ENCODE peak calls at places on chromosomes 1 and 21, in four cellular contexts. One of them, this sample, is unnamed.

GRCh38 chr1:171877711-171878110 is 36.4 kb downstream of the DNM3 start:
- DNase-seq in glutamatergic neuron: no peak
- DNase-seq in stimulated activated CD4-positive, alpha-beta T cell treated with anti-CD3 and anti-CD28 coated beads, Interleukin-15, amount 100 ng/mL, for 1 hour: no peak
- DNase-seq in activated T-cell treated with anti-CD3 and anti-CD28 coated beads, Interleukin-2, amount 50 U/mL, for 4 hours: no peak
- DNase-seq in this sample: no peak

GRCh38 chr1:55623339-55623738 is 408.2 kb upstream of the USP24 start:
- DNase-seq in glutamatergic neuron: no peak
- DNase-seq in activated T-cell treated with anti-CD3 and anti-CD28 coated beads, Interleukin-2, amount 50 U/mL, for 4 hours: no peak
- DNase-seq in stimulated activated CD4-positive, alpha-beta T cell treated with anti-CD3 and anti-CD28 coated beads, Interleukin-15, amount 100 ng/mL, for 1 hour: no peak
- DNase-seq in this sample: no peak

GRCh38 chr1:102742426-102742825 is 365.9 kb downstream of the COL11A1 start:
- DNase-seq in stimulated activated CD4-positive, alpha-beta T cell treated with anti-CD3 and anti-CD28 coated beads, Interleukin-15, amount 100 ng/mL, for 1 hour: no peak
- DNase-seq in glutamatergic neuron: no peak
- DNase-seq in activated T-cell treated with anti-CD3 and anti-CD28 coated beads, Interleukin-2, amount 50 U/mL, for 4 hours: no peak
- DNase-seq in this sample: no peak

GRCh38 chr1:81682490-81682889 is 118.2 kb upstream of the ADGRL2 start:
- DNase-seq in glutamatergic neuron: no peak
- DNase-seq in stimulated activated CD4-positive, alpha-beta T cell treated with anti-CD3 and anti-CD28 coated beads, Interleukin-15, amount 100 ng/mL, for 1 hour: no peak
- DNase-seq in activated T-cell treated with anti-CD3 and anti-CD28 coated beads, Interleukin-2, amount 50 U/mL, for 4 hours: no peak
- DNase-seq in this sample: no peak

GRCh38 chr1:159835862-159836518 is 9.3 kb downstream of the SLAMF8 start:
- DNase-seq in stimulated activated CD4-positive, alpha-beta T cell treated with anti-CD3 and anti-CD28 coated beads, Interleukin-15, amount 100 ng/mL, for 1 hour: no peak
- DNase-seq in glutamatergic neuron: no peak
- DNase-seq in activated T-cell treated with anti-CD3 and anti-CD28 coated beads, Interleukin-2, amount 50 U/mL, for 4 hours: no peak
- DNase-seq in this sample: no peak

GRCh38 chr1:52523376-52523775 is 29.5 kb downstream of the TUT4 start:
- DNase-seq in glutamatergic neuron: no peak
- DNase-seq in stimulated activated CD4-positive, alpha-beta T cell treated with anti-CD3 and anti-CD28 coated beads, Interleukin-15, amount 100 ng/mL, for 1 hour: no peak
- DNase-seq in activated T-cell treated with anti-CD3 and anti-CD28 coated beads, Interleukin-2, amount 50 U/mL, for 4 hours: no peak
- DNase-seq in this sample: no peak

GRCh38 chr1:31795801-31796621 is 19.8 kb downstream of the SPOCD1 start:
- DNase-seq in activated T-cell treated with anti-CD3 and anti-CD28 coated beads, Interleukin-2, amount 50 U/mL, for 4 hours: no peak
- DNase-seq in glutamatergic neuron: peak
- DNase-seq in stimulated activated CD4-positive, alpha-beta T cell treated with anti-CD3 and anti-CD28 coated beads, Interleukin-15, amount 100 ng/mL, for 1 hour: no peak
- DNase-seq in this sample: no peak

GRCh38 chr1:236760986-236761385 is 34.1 kb upstream of the MTR start:
- DNase-seq in glutamatergic neuron: no peak
- DNase-seq in stimulated activated CD4-positive, alpha-beta T cell treated with anti-CD3 and anti-CD28 coated beads, Interleukin-15, amount 100 ng/mL, for 1 hour: no peak
- DNase-seq in activated T-cell treated with anti-CD3 and anti-CD28 coated beads, Interleukin-2, amount 50 U/mL, for 4 hours: no peak
- DNase-seq in this sample: no peak

GRCh38 chr21:35840197-35840799 is 220.0 kb downstream of the SETD4 start:
- DNase-seq in glutamatergic neuron: peak
- DNase-seq in activated T-cell treated with anti-CD3 and anti-CD28 coated beads, Interleukin-2, amount 50 U/mL, for 4 hours: peak
- DNase-seq in stimulated activated CD4-positive, alpha-beta T cell treated with anti-CD3 and anti-CD28 coated beads, Interleukin-15, amount 100 ng/mL, for 1 hour: peak
- DNase-seq in this sample: peak

GRCh38 chr1:184622136-184622823 is 132.4 kb downstream of the EDEM3 start:
- DNase-seq in stimulated activated CD4-positive, alpha-beta T cell treated with anti-CD3 and anti-CD28 coated beads, Interleukin-15, amount 100 ng/mL, for 1 hour: no peak
- DNase-seq in activated T-cell treated with anti-CD3 and anti-CD28 coated beads, Interleukin-2, amount 50 U/mL, for 4 hours: no peak
- DNase-seq in glutamatergic neuron: no peak
- DNase-seq in this sample: no peak

GRCh38 chr1:214303106-214303505 is 22.1 kb downstream of the SMYD2 start:
- DNase-seq in activated T-cell treated with anti-CD3 and anti-CD28 coated beads, Interleukin-2, amount 50 U/mL, for 4 hours: no peak
- DNase-seq in stimulated activated CD4-positive, alpha-beta T cell treated with anti-CD3 and anti-CD28 coated beads, Interleukin-15, amount 100 ng/mL, for 1 hour: no peak
- DNase-seq in glutamatergic neuron: no peak
- DNase-seq in this sample: no peak

GRCh38 chr1:206814716-206815341 is 42.5 kb upstream of the IL10 start:
- DNase-seq in stimulated activated CD4-positive, alpha-beta T cell treated with anti-CD3 and anti-CD28 coated beads, Interleukin-15, amount 100 ng/mL, for 1 hour: no peak
- DNase-seq in glutamatergic neuron: no peak
- DNase-seq in activated T-cell treated with anti-CD3 and anti-CD28 coated beads, Interleukin-2, amount 50 U/mL, for 4 hours: no peak
- DNase-seq in this sample: no peak

GRCh38 chr1:187654635-187655034 is 825.9 kb downstream of the PLA2G4A start:
- DNase-seq in glutamatergic neuron: no peak
- DNase-seq in activated T-cell treated with anti-CD3 and anti-CD28 coated beads, Interleukin-2, amount 50 U/mL, for 4 hours: no peak
- DNase-seq in stimulated activated CD4-positive, alpha-beta T cell treated with anti-CD3 and anti-CD28 coated beads, Interleukin-15, amount 100 ng/mL, for 1 hour: no peak
- DNase-seq in this sample: no peak

GRCh38 chr1:232440325-232441059 is 189.4 kb downstream of the SIPA1L2 start:
- DNase-seq in stimulated activated CD4-positive, alpha-beta T cell treated with anti-CD3 and anti-CD28 coated beads, Interleukin-15, amount 100 ng/mL, for 1 hour: no peak
- DNase-seq in glutamatergic neuron: no peak
- DNase-seq in activated T-cell treated with anti-CD3 and anti-CD28 coated beads, Interleukin-2, amount 50 U/mL, for 4 hours: no peak
- DNase-seq in this sample: no peak

GRCh38 chr1:235766794-235767285 is 99.9 kb downstream of the LYST start:
- DNase-seq in activated T-cell treated with anti-CD3 and anti-CD28 coated beads, Interleukin-2, amount 50 U/mL, for 4 hours: no peak
- DNase-seq in glutamatergic neuron: no peak
- DNase-seq in stimulated activated CD4-positive, alpha-beta T cell treated with anti-CD3 and anti-CD28 coated beads, Interleukin-15, amount 100 ng/mL, for 1 hour: no peak
- DNase-seq in this sample: no peak

GRCh38 chr1:14878951-14879350 is 274.6 kb upstream of the TMEM51 start:
- DNase-seq in glutamatergic neuron: no peak
- DNase-seq in activated T-cell treated with anti-CD3 and anti-CD28 coated beads, Interleukin-2, amount 50 U/mL, for 4 hours: no peak
- DNase-seq in stimulated activated CD4-positive, alpha-beta T cell treated with anti-CD3 and anti-CD28 coated beads, Interleukin-15, amount 100 ng/mL, for 1 hour: no peak
- DNase-seq in this sample: no peak

GRCh38 chr1:84583648-84584047 is 9.4 kb upstream of the CTBS start:
- DNase-seq in stimulated activated CD4-positive, alpha-beta T cell treated with anti-CD3 and anti-CD28 coated beads, Interleukin-15, amount 100 ng/mL, for 1 hour: no peak
- DNase-seq in glutamatergic neuron: no peak
- DNase-seq in activated T-cell treated with anti-CD3 and anti-CD28 coated beads, Interleukin-2, amount 50 U/mL, for 4 hours: no peak
- DNase-seq in this sample: no peak

GRCh38 chr1:186985889-186986491 is 157.2 kb downstream of the PLA2G4A start:
- DNase-seq in glutamatergic neuron: no peak
- DNase-seq in stimulated activated CD4-positive, alpha-beta T cell treated with anti-CD3 and anti-CD28 coated beads, Interleukin-15, amount 100 ng/mL, for 1 hour: no peak
- DNase-seq in activated T-cell treated with anti-CD3 and anti-CD28 coated beads, Interleukin-2, amount 50 U/mL, for 4 hours: no peak
- DNase-seq in this sample: peak

GRCh38 chr1:44783697-44784093 is 4.3 kb downstream of the BEST4 start:
- DNase-seq in glutamatergic neuron: no peak
- DNase-seq in activated T-cell treated with anti-CD3 and anti-CD28 coated beads, Interleukin-2, amount 50 U/mL, for 4 hours: no peak
- DNase-seq in stimulated activated CD4-positive, alpha-beta T cell treated with anti-CD3 and anti-CD28 coated beads, Interleukin-15, amount 100 ng/mL, for 1 hour: no peak
- DNase-seq in this sample: no peak

GRCh38 chr1:10539411-10540043 is 64.8 kb downstream of the PEX14 start:
- DNase-seq in glutamatergic neuron: no peak
- DNase-seq in activated T-cell treated with anti-CD3 and anti-CD28 coated beads, Interleukin-2, amount 50 U/mL, for 4 hours: no peak
- DNase-seq in stimulated activated CD4-positive, alpha-beta T cell treated with anti-CD3 and anti-CD28 coated beads, Interleukin-15, amount 100 ng/mL, for 1 hour: no peak
- DNase-seq in this sample: no peak

GRCh38 chr1:99264201-99265021 is at the start of gene PLPPR4:
- DNase-seq in activated T-cell treated with anti-CD3 and anti-CD28 coated beads, Interleukin-2, amount 50 U/mL, for 4 hours: no peak
- DNase-seq in glutamatergic neuron: peak
- DNase-seq in stimulated activated CD4-positive, alpha-beta T cell treated with anti-CD3 and anti-CD28 coated beads, Interleukin-15, amount 100 ng/mL, for 1 hour: no peak
- DNase-seq in this sample: no peak

GRCh38 chr1:205449750-205450443 is 5.9 kb downstream of the BLACAT1 start:
- DNase-seq in glutamatergic neuron: no peak
- DNase-seq in activated T-cell treated with anti-CD3 and anti-CD28 coated beads, Interleukin-2, amount 50 U/mL, for 4 hours: peak
- DNase-seq in stimulated activated CD4-positive, alpha-beta T cell treated with anti-CD3 and anti-CD28 coated beads, Interleukin-15, amount 100 ng/mL, for 1 hour: no peak
- DNase-seq in this sample: no peak

GRCh38 chr1:54287176-54287650 is 87.2 kb downstream of the MRPL37 start:
- DNase-seq in glutamatergic neuron: no peak
- DNase-seq in stimulated activated CD4-positive, alpha-beta T cell treated with anti-CD3 and anti-CD28 coated beads, Interleukin-15, amount 100 ng/mL, for 1 hour: peak
- DNase-seq in activated T-cell treated with anti-CD3 and anti-CD28 coated beads, Interleukin-2, amount 50 U/mL, for 4 hours: peak
- DNase-seq in this sample: peak

GRCh38 chr1:201022824-201023516 is 544 bp downstream of the KIF21B start:
- DNase-seq in stimulated activated CD4-positive, alpha-beta T cell treated with anti-CD3 and anti-CD28 coated beads, Interleukin-15, amount 100 ng/mL, for 1 hour: no peak
- DNase-seq in activated T-cell treated with anti-CD3 and anti-CD28 coated beads, Interleukin-2, amount 50 U/mL, for 4 hours: no peak
- DNase-seq in glutamatergic neuron: peak
- DNase-seq in this sample: no peak

GRCh38 chr1:183841950-183842816 is 37.3 kb downstream of the RGL1 start:
- DNase-seq in stimulated activated CD4-positive, alpha-beta T cell treated with anti-CD3 and anti-CD28 coated beads, Interleukin-15, amount 100 ng/mL, for 1 hour: no peak
- DNase-seq in activated T-cell treated with anti-CD3 and anti-CD28 coated beads, Interleukin-2, amount 50 U/mL, for 4 hours: no peak
- DNase-seq in glutamatergic neuron: no peak
- DNase-seq in this sample: no peak

GRCh38 chr1:157856538-157856937 is 14.9 kb upstream of the CD5L start:
- DNase-seq in activated T-cell treated with anti-CD3 and anti-CD28 coated beads, Interleukin-2, amount 50 U/mL, for 4 hours: no peak
- DNase-seq in stimulated activated CD4-positive, alpha-beta T cell treated with anti-CD3 and anti-CD28 coated beads, Interleukin-15, amount 100 ng/mL, for 1 hour: no peak
- DNase-seq in glutamatergic neuron: no peak
- DNase-seq in this sample: no peak

GRCh38 chr1:8182034-8182761 is 135.7 kb upstream of the SLC45A1 start:
- DNase-seq in glutamatergic neuron: no peak
- DNase-seq in stimulated activated CD4-positive, alpha-beta T cell treated with anti-CD3 and anti-CD28 coated beads, Interleukin-15, amount 100 ng/mL, for 1 hour: no peak
- DNase-seq in activated T-cell treated with anti-CD3 and anti-CD28 coated beads, Interleukin-2, amount 50 U/mL, for 4 hours: no peak
- DNase-seq in this sample: no peak

GRCh38 chr21:38506606-38507331 is 8.5 kb upstream of the ERG start:
- DNase-seq in stimulated activated CD4-positive, alpha-beta T cell treated with anti-CD3 and anti-CD28 coated beads, Interleukin-15, amount 100 ng/mL, for 1 hour: no peak
- DNase-seq in activated T-cell treated with anti-CD3 and anti-CD28 coated beads, Interleukin-2, amount 50 U/mL, for 4 hours: no peak
- DNase-seq in glutamatergic neuron: no peak
- DNase-seq in this sample: peak

GRCh38 chr1:28144203-28145135 is 32.0 kb downstream of the PTAFR start:
- DNase-seq in glutamatergic neuron: no peak
- DNase-seq in activated T-cell treated with anti-CD3 and anti-CD28 coated beads, Interleukin-2, amount 50 U/mL, for 4 hours: no peak
- DNase-seq in stimulated activated CD4-positive, alpha-beta T cell treated with anti-CD3 and anti-CD28 coated beads, Interleukin-15, amount 100 ng/mL, for 1 hour: no peak
- DNase-seq in this sample: no peak

GRCh38 chr1:196608401-196609113 is at the start of gene KCNT2:
- DNase-seq in glutamatergic neuron: peak
- DNase-seq in activated T-cell treated with anti-CD3 and anti-CD28 coated beads, Interleukin-2, amount 50 U/mL, for 4 hours: no peak
- DNase-seq in stimulated activated CD4-positive, alpha-beta T cell treated with anti-CD3 and anti-CD28 coated beads, Interleukin-15, amount 100 ng/mL, for 1 hour: no peak
- DNase-seq in this sample: peak

GRCh38 chr1:7967206-7967605 is 5.7 kb downstream of the PARK7 start:
- DNase-seq in stimulated activated CD4-positive, alpha-beta T cell treated with anti-CD3 and anti-CD28 coated beads, Interleukin-15, amount 100 ng/mL, for 1 hour: no peak
- DNase-seq in glutamatergic neuron: no peak
- DNase-seq in activated T-cell treated with anti-CD3 and anti-CD28 coated beads, Interleukin-2, amount 50 U/mL, for 4 hours: no peak
- DNase-seq in this sample: no peak

GRCh38 chr1:231973840-231974239 is 347.2 kb downstream of the DISC1 start:
- DNase-seq in activated T-cell treated with anti-CD3 and anti-CD28 coated beads, Interleukin-2, amount 50 U/mL, for 4 hours: no peak
- DNase-seq in stimulated activated CD4-positive, alpha-beta T cell treated with anti-CD3 and anti-CD28 coated beads, Interleukin-15, amount 100 ng/mL, for 1 hour: no peak
- DNase-seq in glutamatergic neuron: no peak
- DNase-seq in this sample: no peak

GRCh38 chr1:202233171-202233570 is 39.6 kb downstream of the LGR6 start:
- DNase-seq in stimulated activated CD4-positive, alpha-beta T cell treated with anti-CD3 and anti-CD28 coated beads, Interleukin-15, amount 100 ng/mL, for 1 hour: no peak
- DNase-seq in glutamatergic neuron: no peak
- DNase-seq in activated T-cell treated with anti-CD3 and anti-CD28 coated beads, Interleukin-2, amount 50 U/mL, for 4 hours: no peak
- DNase-seq in this sample: no peak

This sample was measured in NCI-H748 treated with DMSO at 0.1 percent for 48 hours.